ENCODE peak calls at places on chromosomes 3 and 15, in six cellular contexts. H is Panc1, I is lung, Z is adrenal gland, N is uterus, U is AG09309. V is an unnamed sample.
A peak's percentile ranks its signal among the peaks of the same experiment; 100 is the strongest.

GRCh38 chr15:80031841-80032240 is 27.6 kb upstream of the ZFAND6 start:
- DNase-seq in H (no peak), I (no peak), Z (no peak), N (no peak), U (no peak), V (no peak)

GRCh38 chr15:84817461-84818081 is 415 bp downstream of the ALPK3 start:
- DNase-seq in H (no peak), I (no peak), Z (no peak), N (no peak), U (no peak), V (peak; percentile 68)

GRCh38 chr3:141288331-141288990 is 56.8 kb downstream of the PXYLP1 start:
- DNase-seq in H (no peak), I (no peak), Z (no peak), N (no peak), U (no peak), V (no peak)

GRCh38 chr3:86954226-86954625 is 36.7 kb downstream of the VGLL3 start:
- DNase-seq in H (no peak), I (no peak), Z (no peak), N (no peak), U (no peak), V (no peak)

GRCh38 chr3:52531636-52532516 is 1.8 kb downstream of the NT5DC2 start:
- DNase-seq in H (no peak), I (no peak), Z (peak; percentile 28), N (peak; percentile 24), U (no peak), V (no peak)

GRCh38 chr15:44186724-44187123 is 8.3 kb downstream of the FRMD5 start:
- DNase-seq in H (no peak), I (no peak), Z (no peak), N (no peak), U (no peak), V (no peak)

GRCh38 chr3:37155782-37156181 is 18.6 kb downstream of the LRRFIP2 start:
- DNase-seq in H (no peak), I (no peak), Z (no peak), N (no peak), U (no peak), V (no peak)

GRCh38 chr3:51100543-51100851 is 284.6 kb upstream of the MANF start:
- DNase-seq in H (no peak), I (no peak), Z (no peak), N (no peak), U (no peak), V (no peak)

GRCh38 chr3:173027429-173027828 is 113.6 kb downstream of the SPATA16 start:
- DNase-seq in H (no peak), I (no peak), Z (no peak), N (no peak), U (no peak), V (no peak)

DNA sequence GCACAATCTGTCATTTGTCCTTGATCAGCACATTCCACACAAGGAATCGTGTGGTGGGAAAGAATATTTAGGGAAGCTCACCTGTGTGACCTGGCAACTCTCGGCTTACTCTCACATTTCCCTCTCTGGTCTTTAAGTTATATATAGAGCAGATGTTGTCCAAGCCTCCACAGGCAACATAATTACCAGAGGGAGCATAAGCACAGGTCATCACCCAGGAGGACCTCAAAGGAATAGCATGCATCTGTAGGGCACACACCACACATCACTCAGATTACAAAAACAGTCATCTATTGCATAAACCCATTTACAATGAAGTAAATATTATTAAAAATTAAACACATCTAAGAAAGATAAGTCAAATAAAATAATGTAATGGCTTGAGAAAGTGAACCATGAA is 36.5 kb downstream of the GNB4 start:
- DNase-seq in H (no peak), I (no peak), Z (no peak), N (no peak), U (no peak), V (no peak)
- H3K4me3 ChIP-seq in H (no peak overlapping the region), I (no peak overlapping the region), Z (no peak overlapping the region), N (no peak overlapping the region), U (no peak overlapping the region), V (no peak overlapping the region)

GRCh38 chr3:61613666-61614065 is 52.3 kb downstream of the PTPRG start:
- DNase-seq in H (no peak), I (no peak), Z (no peak), N (no peak), U (no peak), V (no peak)

GRCh38 chr3:61617041-61617440 is 55.7 kb downstream of the PTPRG start:
- DNase-seq in H (no peak), I (no peak), Z (no peak), N (no peak), U (no peak), V (no peak)

GRCh38 chr3:61617651-61618050 is 56.3 kb downstream of the PTPRG start:
- DNase-seq in H (no peak), I (no peak), Z (no peak), N (no peak), U (no peak), V (no peak)

GRCh38 chr3:61616586-61616985 is 55.2 kb downstream of the PTPRG start:
- DNase-seq in H (no peak), I (no peak), Z (no peak), N (no peak), U (no peak), V (no peak)

DNA sequence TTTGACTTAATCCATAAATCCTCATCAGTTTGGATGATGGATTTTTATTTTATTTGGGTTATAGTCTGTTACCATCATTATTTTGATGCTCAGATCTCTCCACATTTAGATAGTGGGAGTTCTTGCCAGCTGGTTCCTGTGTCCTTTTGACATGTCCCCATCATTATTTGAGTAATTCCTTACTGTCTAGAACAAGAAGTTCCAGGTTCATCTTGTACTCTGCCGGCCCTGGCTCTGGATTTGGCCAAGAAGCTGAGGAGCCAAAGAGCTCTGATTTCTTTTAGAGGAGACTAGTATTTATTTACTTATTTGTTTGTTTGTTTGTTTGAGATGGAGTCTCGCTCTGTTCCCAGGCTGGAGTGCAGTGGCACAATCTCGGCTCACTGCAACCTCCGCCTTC is 54.3 kb downstream of the PTPRG start:
- DNase-seq in H (no peak), I (no peak), Z (no peak), N (peak; percentile 18), U (no peak), V (no peak)
- H3K4me3 ChIP-seq in H (no peak overlapping the region), I (no peak overlapping the region), Z (no peak overlapping the region), N (no peak overlapping the region), U (no peak overlapping the region), V (no peak overlapping the region)

GRCh38 chr15:48494646-48495045 is 150.9 kb downstream of the FBN1 start:
- DNase-seq in H (no peak), I (no peak), Z (no peak), N (no peak), U (no peak), V (no peak)

GRCh38 chr15:48493763-48494225 is 151.7 kb downstream of the FBN1 start:
- DNase-seq in H (no peak), I (no peak), Z (no peak), N (no peak), U (no peak), V (no peak)

GRCh38 chr15:48498828-48499227 is 146.7 kb downstream of the FBN1 start:
- DNase-seq in H (no peak), I (no peak), Z (no peak), N (no peak), U (no peak), V (no peak)

GRCh38 chr15:48493084-48493762 is 152.3 kb downstream of the FBN1 start:
- DNase-seq in H (no peak), I (no peak), Z (no peak), N (peak; percentile 64), U (peak; percentile 80), V (no peak)
- H3K4me3 ChIP-seq in H (no peak overlapping the region), I (no peak overlapping the region), Z (no peak overlapping the region), N (no peak overlapping the region), U (no peak overlapping the region), V (no peak overlapping the region)

DNA sequence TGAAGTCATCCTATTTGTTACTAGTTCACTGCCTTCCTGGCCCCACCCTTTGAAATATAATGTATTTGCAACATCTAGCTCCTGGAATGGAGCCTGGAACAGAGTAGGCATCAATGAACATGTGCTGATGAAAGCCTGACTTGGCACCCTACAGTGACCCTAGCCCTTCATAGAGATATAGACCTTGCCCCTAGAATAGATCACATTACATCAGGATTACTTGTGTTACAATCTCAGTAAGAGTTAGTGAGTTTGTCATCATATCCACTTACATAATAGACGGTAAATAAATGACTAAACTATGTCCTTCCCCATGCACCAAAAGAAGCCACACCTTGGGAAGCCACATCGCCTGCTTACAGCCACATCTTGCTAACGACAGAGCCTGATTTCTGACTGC is 110.5 kb upstream of the WNT5A start:
- DNase-seq in H (no peak), I (no peak), Z (no peak), N (no peak), U (no peak), V (no peak)
- H3K4me3 ChIP-seq in H (no peak overlapping the region), I (no peak overlapping the region), Z (no peak overlapping the region), N (no peak overlapping the region), U (no peak overlapping the region), V (no peak overlapping the region)

DNA sequence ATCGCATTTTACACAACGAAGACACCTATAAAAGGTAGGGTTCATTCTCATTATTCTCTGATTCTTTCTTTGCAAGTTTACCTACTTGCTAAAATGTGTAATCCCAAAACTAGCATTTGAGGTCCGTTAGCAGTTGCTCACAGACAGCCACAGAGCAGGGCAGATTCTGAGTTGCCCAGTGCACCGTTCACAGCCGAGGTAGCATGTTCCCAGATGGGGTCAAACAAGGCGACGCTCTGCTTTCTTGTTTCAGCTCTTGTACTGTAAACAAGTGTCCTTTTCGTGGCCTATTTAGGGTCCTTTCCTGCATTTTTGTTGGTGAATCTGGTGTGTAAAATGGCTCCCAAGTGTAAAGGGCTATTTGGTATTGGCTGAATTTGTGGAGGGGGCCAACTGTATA is 3.1 kb downstream of the PPP1R2 start:
- DNase-seq in H (no peak), I (no peak), Z (no peak), N (no peak), U (no peak), V (no peak)
- H3K4me3 ChIP-seq in H (no peak overlapping the region), I (no peak overlapping the region), Z (peak overlapping the region; percentile 3), N (no peak overlapping the region), U (no peak overlapping the region), V (no peak overlapping the region)

GRCh38 chr3:183638092-183638644 is 2.7 kb downstream of the KLHL24 start:
- DNase-seq in H (no peak), I (no peak), Z (no peak), N (no peak), U (no peak), V (no peak)
- H3K4me3 ChIP-seq in H (no peak overlapping the region), I (no peak overlapping the region), Z (no peak overlapping the region), N (no peak overlapping the region), U (no peak overlapping the region), V (no peak overlapping the region)